ENCODE peak calls at places on chromosomes 16 and 17, in seven cellular contexts. O is prostate gland, V is endothelial cell, Z is nephron progenitor cell, P is fibroblast of lung, L is OCI-LY7, F is HCT116. Q is an unnamed sample.

GRCh38 chr16:57194512-57194911 is 8.4 kb downstream of the RSPRY1 start:
- DNase-seq in L (no peak), P (peak), Z (no peak), V (no peak), O (peak), F (peak), Q (no peak)

GRCh38 chr16:56338566-56339318 is 86.6 kb downstream of the AMFR start:
- DNase-seq in Z (no peak), L (no peak), V (no peak), P (no peak), F (no peak), O (no peak), Q (no peak)

GRCh38 chr17:51006601-51007000 is 114.1 kb downstream of the SPAG9 start:
- DNase-seq in F (no peak), P (peak), L (no peak), O (no peak), Z (no peak), V (no peak), Q (no peak)

GRCh38 chr17:72357764-72358365 is 237.0 kb downstream of the SOX9 start:
- DNase-seq in L (no peak), Z (no peak), P (peak), F (no peak), O (no peak), V (no peak), Q (no peak)

GRCh38 chr17:12603566-12603965 is 62.1 kb upstream of the MYOCD start:
- DNase-seq in Z (no peak), F (no peak), V (no peak), P (no peak), O (no peak), L (no peak), Q (no peak)

GRCh38 chr16:346587-346986 is 5.9 kb downstream of the AXIN1 start:
- DNase-seq in L (no peak), O (no peak), Z (no peak), F (no peak), P (peak), V (no peak), Q (no peak)

GRCh38 chr16:1220098-1220728 is 4.9 kb downstream of the TPSG1 start:
- DNase-seq in L (no peak), P (no peak), V (no peak), O (no peak), F (no peak), Z (no peak), Q (no peak)

GRCh38 chr17:2693561-2694380 is 17.8 kb downstream of the CLUH start:
- DNase-seq in P (no peak), O (no peak), Z (no peak), F (no peak), V (no peak), L (no peak), Q (no peak)

GRCh38 chr17:6831662-6832263 is at the start of gene TEKT1:
- DNase-seq in P (peak), V (peak), Z (peak), L (no peak), F (no peak), O (peak), Q (peak)

GRCh38 chr16:57694556-57695377 is at the start of gene DRC7:
- DNase-seq in V (peak), Z (peak), O (no peak), L (peak), P (peak), F (peak), Q (peak)

GRCh38 chr17:47989700-47990099 is 18.8 kb downstream of the CDK5RAP3 start:
- DNase-seq in V (no peak), P (no peak), F (no peak), O (no peak), L (no peak), Z (no peak), Q (no peak)

GRCh38 chr16:89242795-89243200 is 25.3 kb downstream of the ZNF778 start:
- DNase-seq in P (no peak), O (no peak), F (no peak), V (no peak), L (no peak), Z (no peak), Q (no peak)

GRCh38 chr16:65457084-65457483 is 335.2 kb upstream of the CDH11 start:
- DNase-seq in Z (no peak), L (no peak), O (no peak), P (no peak), F (no peak), V (no peak), Q (no peak)

GRCh38 chr17:66466933-66467367 is 164.5 kb downstream of the PRKCA start:
- DNase-seq in V (no peak), L (no peak), Z (no peak), P (peak), O (no peak), F (peak), Q (no peak)

GRCh38 chr16:30069575-30070462 is 4.3 kb downstream of the ALDOA start:
- DNase-seq in P (peak), V (no peak), L (no peak), F (no peak), O (no peak), Z (no peak), Q (no peak)

GRCh38 chr16:65070831-65071230 is 51.0 kb downstream of the CDH11 start:
- DNase-seq in F (no peak), P (peak), O (no peak), Z (no peak), L (no peak), V (no peak), Q (no peak)

GRCh38 chr17:45286286-45286685 is 24.4 kb upstream of the SPATA32 start:
- DNase-seq in F (no peak), P (no peak), O (no peak), Z (no peak), L (no peak), V (no peak), Q (no peak)

GRCh38 chr16:9047689-9048301 is 43.6 kb upstream of the HAPSTR1 start:
- DNase-seq in Z (no peak), V (peak), L (no peak), F (peak), P (peak), O (peak), Q (no peak)

GRCh38 chr17:42900460-42901331 is at the start of gene G6PC1:
- DNase-seq in F (no peak), O (no peak), P (no peak), V (no peak), Z (no peak), L (no peak), Q (no peak)

DNA sequence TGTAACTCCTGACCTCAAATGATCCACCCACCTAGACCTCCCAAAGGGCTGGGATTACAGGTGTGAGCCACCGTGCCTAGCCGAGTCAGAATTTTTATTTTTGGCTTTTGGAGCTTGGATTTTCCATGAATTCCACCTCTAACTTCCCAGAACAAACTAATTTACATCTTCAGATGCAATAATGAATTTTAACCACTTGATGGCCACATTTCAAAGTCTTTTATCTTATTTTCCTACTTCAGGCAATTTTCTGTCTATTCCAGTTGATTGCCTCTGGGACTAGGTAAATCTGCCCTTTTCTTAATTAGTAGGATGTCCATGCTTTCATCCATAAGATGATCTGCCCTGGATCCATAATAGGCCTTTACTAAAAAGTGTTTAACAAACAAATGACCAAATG is 156.4 kb upstream of the ANKFN1 start:
- DNase-seq in F (no peak), P (no peak), V (no peak), O (no peak), L (no peak), Z (no peak), Q (no peak)
- TF ChIP-seq CTCF in F (peak), P (no peak), V (no peak), O (no peak), L (peak), Z (no peak), Q (peak)

GRCh38 chr16:87954826-87955225 is 3.6 kb downstream of the BANP start:
- DNase-seq in V (no peak), O (no peak), L (no peak), P (no peak), F (no peak), Z (no peak), Q (no peak)

GRCh38 chr16:87952751-87953150 is 1.5 kb downstream of the BANP start:
- DNase-seq in L (no peak), P (no peak), Z (no peak), V (no peak), F (no peak), O (no peak), Q (no peak)

GRCh38 chr16:87955302-87956168 is 4.3 kb downstream of the BANP start:
- DNase-seq in O (no peak), F (no peak), P (peak), V (no peak), Z (no peak), L (no peak), Q (no peak)

GRCh38 chr16:87953308-87954208 is 2.3 kb downstream of the BANP start:
- DNase-seq in Z (no peak), F (no peak), V (no peak), L (no peak), P (peak), O (no peak), Q (no peak)

GRCh38 chr16:87954361-87954760 is 3.1 kb downstream of the BANP start:
- DNase-seq in O (no peak), V (no peak), L (no peak), Z (no peak), P (no peak), F (no peak), Q (no peak)
- TF ChIP-seq CTCF in O (no peak), V (no peak), L (no peak), Z (no peak), P (no peak), F (no peak), Q (no peak)

DNA sequence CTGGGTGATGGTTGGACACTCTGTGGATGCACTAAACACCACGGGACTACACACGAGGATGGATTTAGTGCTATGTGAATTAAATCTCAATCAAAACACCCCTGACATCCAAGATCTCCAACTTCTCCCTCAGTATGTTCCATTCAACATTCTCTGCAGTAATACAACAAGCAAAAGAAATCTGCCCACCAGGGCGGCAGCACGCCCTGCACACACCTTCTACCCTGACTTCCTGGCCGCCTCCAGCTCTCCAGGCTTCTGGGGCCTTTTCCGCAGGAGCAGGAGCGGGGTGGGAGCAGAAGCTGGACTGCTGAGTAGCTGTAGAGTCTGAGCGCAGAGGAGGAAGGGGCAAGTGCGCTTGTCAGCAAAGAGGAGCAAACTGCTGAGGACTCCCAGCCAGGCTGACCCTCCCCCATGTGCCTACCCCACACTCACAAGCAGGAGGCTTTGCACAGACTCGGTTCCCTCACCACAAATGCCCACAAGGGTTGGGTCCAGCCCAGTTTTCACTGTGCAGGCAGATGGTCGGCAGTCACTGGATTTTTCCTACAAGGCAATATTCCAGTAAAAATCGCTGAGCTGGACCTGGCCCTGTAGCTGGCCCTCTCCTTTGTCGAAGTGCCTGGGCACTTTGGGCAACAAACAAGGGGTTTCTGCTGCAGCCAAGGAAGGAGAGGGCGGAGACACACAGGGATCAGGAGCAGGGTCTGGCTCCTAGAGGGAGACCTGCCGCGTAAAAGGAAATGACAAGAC is 22.8 kb downstream of the ZDHHC7 start:
- DNase-seq in V (no peak), P (no peak), O (no peak), F (no peak), L (no peak), Z (no peak), Q (no peak)
- TF ChIP-seq CTCF in V (no peak), P (no peak), O (no peak), F (no peak), L (peak), Z (no peak), Q (no peak)

DNA sequence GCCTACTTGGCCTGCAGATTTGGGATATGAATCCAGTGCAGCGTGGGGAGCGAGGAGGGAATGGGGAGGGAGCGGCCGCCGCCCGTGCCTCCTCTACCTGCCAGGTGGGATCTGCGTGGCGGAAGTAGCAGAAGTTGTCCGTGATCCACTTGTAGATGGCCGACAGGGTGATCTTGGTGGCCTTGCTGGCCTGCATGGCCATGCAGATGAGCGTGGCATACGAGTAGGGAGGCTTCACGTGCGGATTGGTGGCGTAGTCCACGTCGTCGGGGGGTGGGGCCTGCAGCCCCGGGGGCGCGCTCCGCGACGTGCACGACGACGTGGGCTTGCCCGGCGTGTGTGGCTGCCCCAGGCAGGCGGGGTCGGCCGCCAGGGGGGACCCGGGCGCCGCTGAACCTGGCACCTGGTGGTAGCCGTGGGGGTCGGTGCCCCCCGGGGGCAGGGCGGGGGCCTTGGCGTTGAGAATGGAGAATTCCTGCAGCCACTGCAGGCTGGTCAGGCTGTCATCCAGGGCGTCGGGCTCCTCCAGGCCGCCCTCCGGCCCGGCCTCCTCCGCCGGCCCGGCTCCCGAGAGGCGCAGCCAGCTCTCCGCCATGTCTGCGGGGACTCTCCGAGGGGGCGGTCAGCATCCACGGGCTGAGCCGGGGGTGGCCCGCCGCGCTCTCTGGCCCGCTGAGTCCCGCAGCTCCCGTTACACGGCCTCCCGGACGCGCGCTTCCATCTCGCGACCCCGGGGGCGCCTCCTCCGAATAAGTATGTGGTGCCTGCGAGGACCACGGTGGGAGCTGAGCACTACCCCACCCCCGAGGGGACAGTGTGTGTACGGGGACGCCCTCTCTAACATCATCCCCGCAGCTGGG is 1.0 kb downstream of the FOXJ1 start:
- DNase-seq in P (no peak), V (peak), L (no peak), Z (no peak), O (no peak), F (no peak), Q (peak)
- TF ChIP-seq CTCF in P (no peak), V (no peak), L (no peak), Z (no peak), O (no peak), F (no peak), Q (peak)

GRCh38 chr16:47045023-47045422 is 71.5 kb upstream of the DNAJA2 start:
- DNase-seq in Z (no peak), O (no peak), V (no peak), F (no peak), L (no peak), P (peak), Q (no peak)
- TF ChIP-seq CTCF in Z (no peak), O (no peak), V (no peak), F (no peak), L (no peak), P (no peak), Q (no peak)

GRCh38 chr17:76812248-76812647 is 56.0 kb upstream of the MGAT5B start:
- DNase-seq in L (no peak), Z (no peak), P (no peak), V (no peak), F (no peak), O (no peak), Q (no peak)

GRCh38 chr17:76820039-76820438 is 48.2 kb upstream of the MGAT5B start:
- DNase-seq in P (no peak), L (peak), V (no peak), F (no peak), Z (no peak), O (no peak), Q (no peak)

GRCh38 chr17:76812968-76813367 is 55.2 kb upstream of the MGAT5B start:
- DNase-seq in V (no peak), F (no peak), Z (no peak), L (no peak), O (no peak), P (no peak), Q (no peak)

GRCh38 chr17:76820523-76820922 is 47.7 kb upstream of the MGAT5B start:
- DNase-seq in O (no peak), F (no peak), P (no peak), L (no peak), Z (no peak), V (no peak), Q (no peak)

GRCh38 chr17:76816590-76817135 is 51.5 kb upstream of the MGAT5B start:
- DNase-seq in P (peak), V (peak), O (peak), F (peak), Z (peak), L (peak), Q (no peak)
- TF ChIP-seq CTCF in P (peak), V (no peak), O (no peak), F (peak), Z (peak), L (peak), Q (peak)

GRCh38 chr17:1165836-1166235 is 13.9 kb downstream of the ABR start:
- DNase-seq in O (no peak), P (no peak), Z (no peak), L (no peak), V (no peak), F (no peak), Q (no peak)

GRCh38 chr17:1160591-1161041 is 19.2 kb downstream of the ABR start:
- DNase-seq in F (no peak), L (no peak), O (no peak), V (no peak), Z (no peak), P (peak), Q (no peak)

GRCh38 chr17:1168537-1169234 is 11.1 kb downstream of the ABR start:
- DNase-seq in F (no peak), Z (peak), L (no peak), P (no peak), V (no peak), O (no peak), Q (no peak)

GRCh38 chr17:1162116-1162855 is 17.5 kb downstream of the ABR start:
- DNase-seq in P (no peak), L (no peak), O (no peak), V (no peak), Z (no peak), F (no peak), Q (no peak)

DNA sequence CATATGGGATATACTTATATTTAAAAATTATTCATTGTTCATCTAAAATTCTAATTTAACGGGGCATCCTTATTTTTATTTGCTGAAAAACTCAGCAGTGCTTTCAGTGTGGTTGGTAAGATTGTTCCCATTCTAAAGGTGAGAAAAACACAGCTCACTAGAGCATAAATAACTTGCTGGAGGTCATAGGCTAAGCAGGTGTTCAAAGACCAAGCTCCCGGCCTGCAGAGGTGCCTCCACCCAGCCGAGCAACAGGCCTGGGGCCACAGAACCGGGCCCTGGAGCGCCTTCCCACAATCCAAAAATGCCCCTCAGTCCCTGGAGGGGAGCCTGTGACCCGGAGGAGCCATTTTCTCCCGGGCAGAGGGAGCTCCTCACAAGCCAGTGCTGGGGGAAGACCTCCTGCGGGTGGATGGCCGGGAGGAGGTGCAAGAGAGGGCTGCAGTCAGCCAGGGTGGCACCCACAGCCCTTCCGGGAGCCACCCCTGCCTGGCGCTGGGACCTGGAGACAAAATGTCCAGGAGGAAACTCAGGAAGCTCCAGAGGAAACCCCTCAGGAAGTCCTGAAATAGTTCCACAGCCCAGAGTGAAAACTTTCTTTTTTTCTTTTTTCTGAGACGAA is 14.7 kb downstream of the ABR start:
- DNase-seq in P (no peak), V (peak), Z (no peak), O (no peak), F (no peak), L (peak), Q (no peak)
- TF ChIP-seq CTCF in P (no peak), V (no peak), Z (no peak), O (no peak), F (no peak), L (peak), Q (no peak)

Q was measured in progenitor cell of endocrine pancreas.